ENCODE peak calls at places on chromosomes 12 and 14, in four cellular contexts. K, I, Y and C are unnamed samples.

GRCh38 chr12:121468451-121468850 is 68.5 kb downstream of the RNF34 start:
- DNase-seq in K (no peak), I (no peak), Y (no peak), C (no peak)

GRCh38 chr12:68428724-68429580 is 96.8 kb upstream of the MDM1 start:
- DNase-seq in I (no peak), Y (peak; percentile 44), K (no peak), C (no peak)

GRCh38 chr12:89468648-89469326 is 55.8 kb downstream of the GALNT4 start:
- DNase-seq in I (no peak), Y (no peak), K (no peak), C (no peak)

GRCh38 chr14:30227436-30227835 is 299.8 kb upstream of the PRKD1 start:
- DNase-seq in K (peak; percentile 21), Y (no peak), I (peak; percentile 24), C (no peak)

GRCh38 chr12:77102691-77103090 is 37.3 kb upstream of the E2F7 start:
- DNase-seq in K (no peak), I (no peak), Y (no peak), C (no peak)

GRCh38 chr12:57127101-57127709 is 1.1 kb upstream of the LRP1 start:
- DNase-seq in Y (peak; percentile 89), I (peak; percentile 78), K (peak; percentile 74), C (no peak)

GRCh38 chr14:102781063-102781462 is 3.8 kb downstream of the TRAF3 start:
- DNase-seq in I (no peak), Y (no peak), K (no peak), C (no peak)

GRCh38 chr12:95248095-95248494 is 30.5 kb downstream of the VEZT start:
- DNase-seq in K (no peak), Y (no peak), I (no peak), C (no peak)

GRCh38 chr12:57175428-57176138 is 28.2 kb upstream of the LRP1-AS start:
- DNase-seq in Y (peak; percentile 70), I (peak; percentile 86), K (peak; percentile 86), C (no peak)

GRCh38 chr12:124938606-124939427 is 24.4 kb upstream of the UBC start:
- DNase-seq in I (peak; percentile 88), Y (peak; percentile 91), K (peak; percentile 51), C (peak; percentile 81)

GRCh38 chr14:38883127-38883526 is 219.9 kb downstream of the SEC23A start:
- DNase-seq in Y (no peak), K (no peak), I (no peak), C (no peak)

GRCh38 chr14:50964683-50965390 is 20.6 kb upstream of the PYGL start:
- DNase-seq in K (no peak), Y (peak; percentile 88), I (peak; percentile 53), C (no peak)

GRCh38 chr12:130335517-130336392 is 1.9 kb upstream of the PIWIL1 start:
- DNase-seq in K (no peak), I (no peak), Y (peak; percentile 83), C (peak; percentile 5)

GRCh38 chr12:87931764-87932163 is 97.4 kb downstream of the C12orf50 start:
- DNase-seq in K (no peak), I (no peak), Y (no peak), C (no peak)

GRCh38 chr14:100944052-100944451 is 40.5 kb upstream of the RTL1 start:
- DNase-seq in I (no peak), Y (no peak), K (no peak), C (no peak)

GRCh38 chr12:26630546-26631027 is 202.4 kb downstream of the ITPR2 start:
- DNase-seq in Y (peak; percentile 50), K (no peak), I (no peak), C (peak; percentile 24)
- TF ChIP-seq CTCF in Y (no peak), K (no peak), I (no peak), C (no peak)

GRCh38 chr14:22906073-22906472 is 12.9 kb downstream of the RBM23 start:
- DNase-seq in I (no peak), Y (no peak), K (no peak), C (no peak)

GRCh38 chr14:22907429-22907828 is 11.5 kb downstream of the RBM23 start:
- DNase-seq in I (no peak), Y (no peak), K (no peak), C (no peak)

GRCh38 chr14:22905627-22906026 is 13.3 kb downstream of the RBM23 start:
- DNase-seq in Y (no peak), K (no peak), I (no peak), C (no peak)

GRCh38 chr14:22910916-22911315 is 8.0 kb downstream of the RBM23 start:
- DNase-seq in I (no peak), Y (no peak), K (no peak), C (no peak)

DNA sequence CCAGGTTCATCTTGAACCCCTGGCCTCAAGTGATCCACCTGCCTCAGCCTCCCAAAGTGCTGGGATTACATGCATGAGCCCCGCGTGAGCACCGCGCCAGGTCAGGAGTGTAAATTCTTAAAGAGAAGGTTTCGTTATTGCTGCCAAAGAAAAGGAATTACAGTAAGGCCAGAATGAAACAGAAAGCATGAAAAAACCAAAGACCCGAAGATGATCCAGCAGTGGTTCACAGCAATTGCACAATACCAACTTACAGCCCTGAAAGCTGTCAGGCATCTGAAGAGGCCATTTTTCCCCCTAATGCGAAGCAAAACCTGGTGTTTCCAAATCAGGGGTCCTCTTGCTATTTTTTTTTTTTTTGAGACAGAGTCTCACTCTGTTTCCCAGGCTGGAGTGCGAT is 10.3 kb downstream of the RBM23 start:
- DNase-seq in Y (no peak), I (no peak), K (no peak), C (no peak)
- H3K4me3 ChIP-seq in Y (no peak overlapping the region), I (no peak overlapping the region), K (no peak overlapping the region), C (no peak overlapping the region)

DNA sequence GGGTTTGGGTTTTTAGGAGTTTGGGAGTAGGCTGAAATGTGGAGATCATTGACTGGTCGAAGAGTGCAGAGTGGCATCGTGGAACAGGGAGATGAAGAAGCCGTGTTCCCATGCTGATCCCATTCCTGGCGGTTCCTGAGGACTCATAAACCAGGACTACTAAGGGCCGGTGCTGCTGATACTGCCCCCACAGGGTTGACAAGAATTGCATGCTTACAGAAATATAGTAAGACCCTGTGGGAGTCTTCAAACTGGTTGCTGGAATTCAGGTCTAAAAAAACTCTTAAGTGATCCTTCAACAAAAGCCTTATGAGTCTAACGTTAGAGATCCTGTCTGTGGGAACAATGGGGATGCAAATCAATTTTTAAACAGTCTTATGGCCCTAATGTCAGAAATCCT is 64.0 kb upstream of the ARHGAP5 start:
- DNase-seq in K (no peak), I (no peak), Y (no peak), C (no peak)
- TF ChIP-seq CTCF in K (no peak), I (no peak), Y (no peak), C (no peak)

GRCh38 chr12:38720661-38721060 is 184.7 kb downstream of the CPNE8 start:
- DNase-seq in I (no peak), K (no peak), Y (no peak), C (no peak)
- H3K4me3 ChIP-seq in I (no peak overlapping the region), K (no peak overlapping the region), Y (no peak overlapping the region), C (no peak overlapping the region)

GRCh38 chr12:3351731-3352130 is 139.3 kb upstream of the PRMT8 start:
- DNase-seq in Y (no peak), I (no peak), K (no peak), C (no peak)
- TF ChIP-seq CTCF in Y (no peak), I (no peak), K (no peak), C (no peak)

GRCh38 chr14:92538412-92539017 is 24.9 kb downstream of the RIN3 start:
- DNase-seq in I (no peak), K (no peak), Y (no peak), C (no peak)

GRCh38 chr14:92539419-92539818 is 25.8 kb downstream of the RIN3 start:
- DNase-seq in K (no peak), Y (no peak), I (no peak), C (no peak)

GRCh38 chr14:92542766-92543554 is 29.4 kb downstream of the RIN3 start:
- DNase-seq in I (no peak), Y (no peak), K (no peak), C (no peak)

GRCh38 chr14:92539875-92540274 is 26.3 kb downstream of the RIN3 start:
- DNase-seq in Y (no peak), K (peak; percentile 45), I (no peak), C (no peak)

GRCh38 chr14:92540472-92541048 is 27.0 kb downstream of the RIN3 start:
- DNase-seq in Y (peak; percentile 82), I (peak; percentile 88), K (peak; percentile 89), C (peak; percentile 96)
- H3K4me3 ChIP-seq in Y (no peak overlapping the region), I (no peak overlapping the region), K (no peak overlapping the region), C (no peak overlapping the region)

GRCh38 chr14:23869078-23869719 is 84.4 kb upstream of the DHRS4 start:
- DNase-seq in K (no peak), I (no peak), Y (no peak), C (no peak)
- TF ChIP-seq CTCF in K (no peak), I (no peak), Y (no peak), C (no peak)

GRCh38 chr14:68970736-68971135 is 8.4 kb downstream of the ACTN1 start:
- DNase-seq in K (no peak), Y (no peak), I (no peak), C (no peak)
- H3K4me3 ChIP-seq in K (no peak overlapping the region), Y (no peak overlapping the region), I (no peak overlapping the region), C (no peak overlapping the region)